ENCODE peak calls at places on chromosomes 12 and 14, in nine cellular contexts. O is choroid plexus epithelial cell; G is hepatic stellate cell; V is stimulated activated CD4-positive, alpha-beta T cell treated with anti-CD3 and anti-CD28 coated beads, Interleukin-2, amount 100 ng/mL, for 48 hours; Z is NCI-H146; A is activated CD4-positive, alpha-beta T cell treated with anti-CD3 and anti-CD28 coated beads, Interleukin-2, amount 50 U/mL, for 4 hours; H is amniotic stem cell; S is epithelial cell of esophagus; X is GM13977. Q is an unnamed sample.

GRCh38 chr14:100721568-100721967 is 5.1 kb upstream of the DLK1 start:
- DNase-seq in O (no peak), G (no peak), V (no peak), Z (no peak), A (no peak), H (no peak), S (no peak), X (no peak), Q (no peak)

GRCh38 chr12:31440586-31440985 is 114.6 kb upstream of the SINHCAF start:
- DNase-seq in O (no peak), G (no peak), V (no peak), Z (no peak), A (no peak), H (no peak), S (no peak), X (no peak), Q (no peak)

GRCh38 chr14:104600805-104601204 is 3.8 kb downstream of the TMEM179 start:
- DNase-seq in O (no peak), G (no peak), V (no peak), Z (no peak), A (no peak), H (no peak), S (no peak), X (peak), Q (no peak)

GRCh38 chr14:54564071-54564798 is 2.7 kb upstream of the SAMD4A start:
- DNase-seq in O (peak), G (no peak), V (no peak), Z (peak), A (no peak), H (no peak), S (peak), X (peak), Q (peak)

GRCh38 chr12:40602562-40602961 is 89.7 kb upstream of the CNTN1 start:
- DNase-seq in O (no peak), G (no peak), V (no peak), Z (no peak), A (no peak), H (no peak), S (no peak), X (no peak), Q (no peak)

GRCh38 chr12:52037248-52037861 is 13.9 kb upstream of the NR4A1 start:
- DNase-seq in O (peak), G (peak), V (no peak), Z (peak), A (no peak), H (no peak), S (peak), X (no peak), Q (no peak)

GRCh38 chr14:54446201-54446693 is 5.1 kb upstream of the CNIH1 start:
- DNase-seq in O (peak), G (no peak), V (no peak), Z (peak), A (no peak), H (no peak), S (peak), X (no peak), Q (peak)

GRCh38 chr14:22955702-22956575 is 951 bp downstream of the HAUS4 start:
- DNase-seq in O (no peak), G (no peak), V (no peak), Z (no peak), A (no peak), H (no peak), S (peak), X (no peak), Q (no peak)

GRCh38 chr12:119781804-119782203 is 95.3 kb downstream of the CIT start:
- DNase-seq in O (no peak), G (no peak), V (no peak), Z (no peak), A (no peak), H (no peak), S (no peak), X (no peak), Q (no peak)

GRCh38 chr12:112386726-112387125 is 4.5 kb upstream of the HECTD4 start:
- DNase-seq in O (peak), G (no peak), V (no peak), Z (no peak), A (no peak), H (no peak), S (no peak), X (no peak), Q (peak)

GRCh38 chr14:77979666-77980351 is 179.9 kb downstream of the ADCK1 start:
- DNase-seq in O (no peak), G (no peak), V (no peak), Z (peak), A (no peak), H (no peak), S (no peak), X (no peak), Q (no peak)